ENCODE peak calls at places on chromosomes 13 and 19, in four cellular contexts. X, O, E and C are unnamed samples.

GRCh38 chr13:43516401-43516826 is 270.4 kb downstream of the ENOX1 start:
- DNase-seq in O (no peak), E (no peak), X (no peak), C (no peak)

GRCh38 chr19:40763963-40764362 is 11.4 kb upstream of the MIA start:
- DNase-seq in O (no peak), E (no peak), X (no peak), C (no peak)

GRCh38 chr19:51123381-51124186 is 1.1 kb upstream of the SIGLEC9 start:
- DNase-seq in X (no peak), O (no peak), E (no peak), C (no peak)

GRCh38 chr19:37551123-37551993 is 43.2 kb downstream of the ZNF571 start:
- DNase-seq in X (no peak), E (peak), O (no peak), C (no peak)

GRCh38 chr13:113927661-113928581 is 46.0 kb downstream of the C13orf46 start:
- DNase-seq in E (no peak), O (peak), X (no peak), C (no peak)

GRCh38 chr19:10189631-10190425 is 4.9 kb downstream of the DNMT1 start:
- DNase-seq in X (no peak), O (no peak), E (no peak), C (no peak)

GRCh38 chr13:39855236-39855635 is 199.8 kb downstream of the COG6 start:
- DNase-seq in X (no peak), O (no peak), E (no peak), C (no peak)

GRCh38 chr19:12838182-12838890 is at the start of gene MAST1:
- DNase-seq in O (no peak), E (peak), X (peak), C (no peak)

GRCh38 chr19:46678110-46678732 is 17.2 kb upstream of the DACT3 start:
- DNase-seq in E (peak), X (peak), O (no peak), C (no peak)

GRCh38 chr19:45182758-45183157 is 4.2 kb downstream of the BLOC1S3 start:
- DNase-seq in E (no peak), X (peak), O (no peak), C (no peak)

GRCh38 chr13:44797685-44798084 is 191.6 kb downstream of the NUFIP1 start:
- DNase-seq in O (no peak), E (no peak), X (no peak), C (peak)

GRCh38 chr19:5048727-5049553 is 80.0 kb downstream of the KDM4B start:
- DNase-seq in E (no peak), O (no peak), X (peak), C (no peak)

GRCh38 chr19:38316477-38317067 is 825 bp upstream of the YIF1B start:
- DNase-seq in E (no peak), O (no peak), X (no peak), C (no peak)

GRCh38 chr13:103287659-103288058 is 221.4 kb upstream of the SLC10A2 start:
- DNase-seq in E (no peak), X (peak), O (no peak), C (no peak)

GRCh38 chr19:54137913-54138776 is 583 bp downstream of the CNOT3 start:
- DNase-seq in O (no peak), E (peak), X (no peak), C (no peak)

GRCh38 chr13:30711837-30712236 is 23.5 kb upstream of the ALOX5AP start:
- DNase-seq in X (no peak), O (no peak), E (no peak), C (no peak)

GRCh38 chr19:39038098-39038497 is 5.7 kb upstream of the FBXO27 start:
- DNase-seq in O (no peak), E (no peak), X (peak), C (no peak)

GRCh38 chr13:50994651-50995050 is 85.1 kb downstream of the RNASEH2B start:
- DNase-seq in X (no peak), O (no peak), E (no peak), C (no peak)

GRCh38 chr13:74372511-74372910 is 238.3 kb upstream of the KLF12 start:
- DNase-seq in O (no peak), E (no peak), X (no peak), C (no peak)

GRCh38 chr19:45999653-46000121 is 4.4 kb downstream of the CCDC61 start:
- DNase-seq in X (no peak), E (no peak), O (no peak), C (no peak)

GRCh38 chr13:94710881-94711560 is 1.3 kb downstream of the SOX21 start:
- DNase-seq in O (no peak), E (peak), X (peak), C (no peak)

GRCh38 chr19:41415154-41415571 is 12.0 kb downstream of the B3GNT8 start:
- DNase-seq in O (no peak), X (no peak), E (no peak), C (no peak)

GRCh38 chr13:77429320-77430142 is 102.6 kb upstream of the MYCBP2 start:
- DNase-seq in E (peak), X (peak), O (no peak), C (peak)

GRCh38 chr13:43408274-43408673 is 378.5 kb downstream of the ENOX1 start:
- DNase-seq in O (no peak), E (no peak), X (no peak), C (no peak)

GRCh38 chr19:9917322-9917721 is 19.0 kb downstream of the OLFM2 start:
- DNase-seq in E (peak), X (peak), O (no peak), C (no peak)

GRCh38 chr19:2625434-2625833 is 77.1 kb downstream of the GNG7 start:
- DNase-seq in X (no peak), E (no peak), O (no peak), C (no peak)

GRCh38 chr13:44230736-44231135 is 142.9 kb upstream of the SERP2 start:
- DNase-seq in E (no peak), O (no peak), X (peak), C (no peak)

GRCh38 chr19:1394252-1395193 is 6.8 kb downstream of the GAMT start:
- DNase-seq in X (no peak), O (no peak), E (no peak), C (no peak)

GRCh38 chr13:97946951-97947588 is 6.4 kb upstream of the IPO5 start:
- DNase-seq in E (no peak), X (peak), O (no peak), C (no peak)

GRCh38 chr19:13350072-13350471 is 156.2 kb downstream of the CACNA1A start:
- DNase-seq in O (no peak), E (no peak), X (no peak), C (no peak)

GRCh38 chr19:50413531-50413930 is 5.2 kb upstream of the SPIB start:
- DNase-seq in X (no peak), E (no peak), O (no peak), C (no peak)

DNA sequence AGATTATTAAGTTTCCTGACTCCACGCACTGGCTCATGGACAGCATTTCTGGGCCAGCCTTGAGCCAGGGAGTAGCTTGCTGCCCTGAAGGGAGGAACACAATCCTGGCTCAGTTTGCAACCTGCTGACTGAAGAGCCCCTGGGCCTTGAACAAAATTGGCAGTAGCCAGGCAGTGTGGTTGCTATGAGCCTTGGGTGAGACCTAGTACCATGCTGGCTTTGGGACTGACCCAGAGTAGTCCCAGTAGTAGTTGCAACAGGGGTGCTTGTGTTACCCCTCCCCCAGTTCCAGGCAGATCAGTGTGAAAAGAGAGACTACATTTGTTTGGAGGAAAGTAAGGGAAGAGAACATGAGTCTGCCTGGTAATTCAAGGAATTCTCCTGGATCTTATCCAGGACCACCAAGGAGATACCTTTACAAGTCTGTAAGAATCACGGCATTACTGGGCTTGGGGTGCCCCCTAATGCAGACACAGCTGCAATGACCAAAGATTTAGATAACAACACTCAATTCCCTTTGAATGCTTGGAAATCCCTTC is 22.0 kb downstream of the ITGBL1 start:
- DNase-seq in X (peak), O (no peak), E (no peak), C (no peak)
- TF ChIP-seq CTCF in X (peak), O (no peak), E (peak), C (no peak)

GRCh38 chr19:17025361-17025760 is 1.2 kb downstream of the CPAMD8 start:
- DNase-seq in E (no peak), O (no peak), X (no peak), C (no peak)
- H3K4me3 ChIP-seq in E (no peak), O (no peak), X (no peak), C (no peak)

GRCh38 chr13:110615322-110616102 is at the start of gene NAXD:
- DNase-seq in X (peak), O (peak), E (peak), C (peak)
- TF ChIP-seq CTCF in X (no peak), O (no peak), E (no peak), C (no peak)

DNA sequence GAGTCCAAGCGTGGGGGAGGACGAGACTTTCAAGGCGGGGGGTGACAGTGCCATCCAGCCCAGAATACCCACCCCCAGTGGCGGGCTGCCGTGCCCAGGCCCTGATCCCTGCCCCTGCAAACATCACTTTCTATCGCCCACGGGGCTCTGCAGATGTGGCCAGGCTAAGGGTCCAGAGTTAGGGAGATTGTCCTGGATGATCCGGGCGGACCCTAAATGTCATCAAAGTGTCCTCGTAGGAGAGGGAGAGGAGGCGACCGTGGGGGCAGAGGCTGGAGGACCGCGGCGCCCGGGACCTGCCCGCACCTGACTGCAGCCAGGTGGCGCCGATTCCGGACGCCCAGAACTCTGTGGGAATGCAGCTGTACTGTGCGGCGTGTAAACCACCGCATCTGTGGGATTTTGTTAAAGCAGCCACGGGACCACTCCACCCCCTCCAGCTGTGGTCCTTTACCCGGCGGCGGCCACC is 32.4 kb downstream of the GJA3 start:
- DNase-seq in X (peak), E (peak), O (no peak), C (no peak)
- H3K4me3 ChIP-seq in X (peak), E (peak), O (peak), C (no peak)

GRCh38 chr19:55685776-55686175 is 10.8 kb downstream of the EPN1 start:
- DNase-seq in O (no peak), X (no peak), E (no peak), C (no peak)

GRCh38 chr19:55688422-55689218 is 13.6 kb downstream of the EPN1 start:
- DNase-seq in O (no peak), X (no peak), E (no peak), C (no peak)

GRCh38 chr19:55689366-55690108 is 14.5 kb downstream of the EPN1 start:
- DNase-seq in O (peak), X (no peak), E (no peak), C (no peak)

GRCh38 chr19:55686311-55687050 is 11.5 kb downstream of the EPN1 start:
- DNase-seq in E (no peak), O (no peak), X (no peak), C (no peak)

DNA sequence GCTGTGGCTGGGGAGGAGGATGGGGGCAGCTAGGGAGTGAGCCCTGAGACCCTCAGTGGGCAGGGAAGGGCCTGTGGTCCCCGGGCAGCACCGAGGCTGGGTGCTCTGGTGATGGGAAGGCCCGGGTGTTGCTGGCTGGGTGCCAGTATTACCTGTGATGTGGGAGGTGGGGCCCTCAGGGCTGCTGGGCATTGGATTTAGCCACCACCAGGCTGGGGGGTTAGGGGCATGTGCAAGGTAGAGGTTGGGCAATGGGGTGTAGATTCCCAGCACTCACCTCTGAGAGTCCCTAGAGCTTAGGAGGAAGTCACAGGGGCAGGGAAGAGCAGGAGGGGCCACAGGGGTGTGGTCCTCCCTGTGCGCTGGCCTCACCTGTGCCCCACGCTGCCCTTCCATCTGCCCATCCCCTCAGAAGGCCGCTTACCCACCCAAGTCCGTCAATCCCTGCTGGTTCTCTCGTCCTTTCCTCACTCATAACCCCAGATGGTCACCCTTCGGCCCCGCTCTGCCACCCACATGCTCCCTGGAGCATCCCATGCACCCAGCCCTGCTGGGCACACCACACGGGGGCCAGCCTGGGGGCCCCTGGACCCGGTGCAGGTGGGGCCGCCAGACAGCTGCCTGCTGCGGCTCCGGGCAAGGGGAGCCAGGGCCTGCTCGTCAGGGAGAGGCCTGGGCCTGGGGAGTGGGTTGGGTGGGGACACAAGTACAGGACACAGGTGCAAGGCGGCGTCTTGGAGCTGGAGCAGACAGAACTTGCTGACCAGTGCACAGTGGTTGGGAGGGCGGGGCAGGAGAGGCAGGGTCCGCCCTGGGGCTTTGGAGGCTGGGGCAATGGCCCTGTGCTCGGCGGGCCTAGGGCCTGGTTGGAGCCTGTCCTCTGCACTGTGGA is 12.5 kb downstream of the EPN1 start:
- DNase-seq in X (no peak), E (no peak), O (no peak), C (no peak)
- TF ChIP-seq CTCF in X (no peak), E (no peak), O (no peak), C (no peak)

GRCh38 chr13:112885242-112885781 is 83.7 kb upstream of the MCF2L start:
- DNase-seq in O (no peak), X (no peak), E (no peak), C (no peak)

GRCh38 chr13:112883241-112883945 is 85.6 kb upstream of the MCF2L start:
- DNase-seq in X (no peak), E (no peak), O (no peak), C (no peak)

GRCh38 chr13:112887151-112887550 is 81.9 kb upstream of the MCF2L start:
- DNase-seq in E (no peak), X (no peak), O (no peak), C (no peak)

GRCh38 chr13:112887557-112887991 is 81.4 kb upstream of the MCF2L start:
- DNase-seq in O (no peak), E (no peak), X (no peak), C (no peak)

DNA sequence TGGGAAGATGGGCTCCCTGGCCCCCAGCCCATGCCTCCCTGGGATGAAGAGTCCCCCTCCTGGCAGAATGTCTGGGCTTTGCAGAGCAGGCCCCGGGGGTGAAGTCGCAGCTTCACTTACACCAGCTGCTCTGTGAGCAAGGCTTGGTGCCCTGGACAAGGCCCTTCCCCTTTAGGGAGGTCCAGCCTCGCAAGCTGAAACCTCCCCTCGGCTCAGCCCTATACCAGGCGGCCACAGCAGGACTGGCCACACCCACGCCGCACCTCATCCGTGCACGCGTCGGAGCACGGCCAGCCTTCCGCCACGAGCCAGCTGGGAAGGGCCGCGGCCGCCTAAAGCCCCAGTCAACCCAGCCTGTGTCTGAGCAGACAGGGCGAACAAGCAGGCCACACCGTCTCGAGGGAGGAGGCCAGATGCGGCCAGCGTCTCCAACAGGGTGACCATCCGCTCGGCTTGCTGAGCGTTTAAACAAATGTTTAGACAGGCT is 83.2 kb upstream of the MCF2L start:
- DNase-seq in X (peak), O (peak), E (no peak), C (peak)
- H3K4me3 ChIP-seq in X (peak), O (no peak), E (no peak), C (peak)

DNA sequence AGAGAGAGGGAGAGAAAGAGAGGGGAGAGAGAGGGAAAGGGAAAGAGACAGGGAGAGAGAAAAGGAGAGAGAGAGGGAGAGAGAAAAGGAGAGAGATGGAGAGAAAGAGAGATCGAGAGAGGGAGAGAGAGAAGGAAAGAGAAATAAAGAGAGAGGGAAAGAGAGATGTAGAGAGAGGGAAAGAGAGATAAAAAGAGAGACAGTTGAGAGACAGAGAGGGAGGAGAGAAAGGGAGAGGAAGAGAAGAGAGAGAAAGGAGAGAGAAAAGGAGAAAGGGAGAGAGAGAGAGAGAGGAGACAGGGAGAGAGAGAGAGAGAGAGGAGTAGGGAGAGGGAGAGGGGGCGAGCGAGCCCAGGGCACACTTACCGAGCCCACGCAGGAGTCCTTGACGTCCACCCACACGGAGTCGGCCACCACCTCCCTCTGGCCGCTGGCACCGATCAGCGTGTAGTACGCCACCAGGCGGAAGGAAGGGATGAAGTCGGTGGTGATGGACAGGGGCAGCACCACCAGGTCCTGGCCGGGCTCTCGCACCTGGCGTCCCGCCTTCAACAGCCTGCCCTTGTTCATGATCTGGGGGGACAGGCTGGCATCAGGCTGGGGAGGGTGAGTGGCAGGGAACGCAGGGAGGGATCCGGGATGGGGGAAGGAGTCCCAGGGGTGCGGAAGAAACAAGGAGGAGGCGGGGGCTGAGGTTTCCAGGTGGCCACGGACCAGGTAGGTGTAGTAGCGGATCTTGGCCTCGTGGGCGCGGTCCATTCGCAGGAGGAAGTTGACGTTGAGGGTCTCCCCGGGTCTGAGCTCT is 10.0 kb downstream of the C3 start:
- DNase-seq in E (no peak), O (no peak), X (peak), C (no peak)
- TF ChIP-seq CTCF in E (no peak), O (no peak), X (peak), C (peak)

GRCh38 chr19:48481191-48481500 is 12.0 kb downstream of the CYTH2 start:
- DNase-seq in X (no peak), O (no peak), E (no peak), C (no peak)
- H3K4me3 ChIP-seq in X (no peak), O (peak), E (peak), C (no peak)